ENCODE peak calls at places on chromosomes 1 and 21, in five cellular contexts. X is hippocampal formation, D is HEK293T, L is HTR-8/SVneo, Q is hypothalamus. A is an unnamed sample.

GRCh38 chr1:87951852-87952251 is 623.2 kb downstream of the LMO4 start:
- DNase-seq in X (no peak), D (no peak), L (no peak), Q (no peak), A (peak; percentile 56)

GRCh38 chr1:3577300-3577699 is 34.0 kb downstream of the MEGF6 start:
- DNase-seq in X (no peak), D (no peak), L (no peak), Q (peak; percentile 55), A (peak; percentile 82)

GRCh38 chr21:26165331-26165730 is 5.2 kb downstream of the APP start:
- DNase-seq in X (no peak), D (no peak), L (no peak), Q (no peak), A (no peak)

GRCh38 chr1:90831910-90832309 is 114.8 kb upstream of the BARHL2 start:
- DNase-seq in X (no peak), D (peak; percentile 66), L (no peak), Q (no peak), A (no peak)

GRCh38 chr21:43734131-43734634 is 15.3 kb downstream of the PDXK start:
- DNase-seq in X (no peak), D (no peak), L (no peak), Q (no peak), A (no peak)

GRCh38 chr1:224107282-224107625 is 6.7 kb upstream of the FBXO28 start:
- DNase-seq in X (no peak), D (no peak), L (no peak), Q (no peak), A (no peak)

GRCh38 chr1:68207129-68207689 is 25.1 kb downstream of the WLS start:
- DNase-seq in X (no peak), D (no peak), L (no peak), Q (no peak), A (peak; percentile 81)

GRCh38 chr21:45559216-45560105 is 17.2 kb upstream of the SLC19A1 start:
- DNase-seq in X (no peak), D (no peak), L (no peak), Q (no peak), A (no peak)

GRCh38 chr21:46517361-46517760 is 58.7 kb downstream of the DIP2A start:
- DNase-seq in X (peak; percentile 43), D (no peak), L (no peak), Q (no peak), A (no peak)

GRCh38 chr1:3074297-3074741 is 5.3 kb downstream of the PRDM16 start:
- DNase-seq in X (no peak), D (no peak), L (no peak), Q (no peak), A (no peak)

GRCh38 chr1:85940621-85941306 is 215.8 kb downstream of the COL24A1 start:
- DNase-seq in X (no peak), D (no peak), L (no peak), Q (no peak), A (no peak)

GRCh38 chr1:186559601-186560116 is 98.7 kb upstream of the PDC start:
- DNase-seq in X (no peak), D (no peak), L (no peak), Q (no peak), A (peak; percentile 34)

GRCh38 chr1:168945870-168946269 is 160.6 kb upstream of the ATP1B1 start:
- DNase-seq in X (no peak), D (no peak), L (no peak), Q (no peak), A (no peak)

GRCh38 chr1:42282024-42282579 is 52.9 kb downstream of the FOXJ3 start:
- DNase-seq in X (no peak), D (no peak), L (no peak), Q (no peak), A (peak; percentile 79)

GRCh38 chr1:200670215-200671118 is 760 bp upstream of the DDX59 start:
- DNase-seq in X (peak; percentile 66), D (peak; percentile 57), L (peak; percentile 56), Q (no peak), A (peak; percentile 81)

GRCh38 chr1:20411196-20411980 is 74.6 kb downstream of the CAMK2N1 start:
- DNase-seq in X (no peak), D (no peak), L (peak; percentile 82), Q (no peak), A (peak; percentile 75)

GRCh38 chr1:156852414-156852874 is 6.5 kb downstream of the INSRR start:
- DNase-seq in X (peak; percentile 29), D (no peak), L (peak; percentile 37), Q (no peak), A (peak; percentile 29)

GRCh38 chr1:181356505-181357340 is 126.6 kb upstream of the CACNA1E start:
- DNase-seq in X (no peak), D (no peak), L (no peak), Q (no peak), A (no peak)

GRCh38 chr1:18882511-18882910 is 19.8 kb downstream of the ALDH4A1 start:
- DNase-seq in X (no peak), D (no peak), L (no peak), Q (no peak), A (peak; percentile 20)

GRCh38 chr1:116881879-116882520 is 27.7 kb upstream of the PTGFRN start:
- DNase-seq in X (no peak), D (peak; percentile 54), L (no peak), Q (no peak), A (peak; percentile 99)

GRCh38 chr1:212271823-212272498 is 13.2 kb upstream of the PPP2R5A start:
- DNase-seq in X (no peak), D (no peak), L (no peak), Q (no peak), A (no peak)

GRCh38 chr1:36094621-36095061 is 5.9 kb downstream of the ADPRS start:
- DNase-seq in X (no peak), D (no peak), L (no peak), Q (no peak), A (no peak)

GRCh38 chr1:203686091-203686632 is 59.5 kb downstream of the ATP2B4 start:
- DNase-seq in X (no peak), D (no peak), L (no peak), Q (no peak), A (no peak)

GRCh38 chr1:17423781-17424245 is 15.7 kb downstream of the RCC2 start:
- DNase-seq in X (no peak), D (no peak), L (no peak), Q (no peak), A (peak; percentile 77)

GRCh38 chr1:89670168-89670567 is 37.2 kb downstream of the LRRC8C start:
- DNase-seq in X (no peak), D (no peak), L (no peak), Q (no peak), A (peak; percentile 80)

GRCh38 chr1:39154553-39155361 is 49.7 kb upstream of the MACF1 start:
- DNase-seq in X (no peak), D (no peak), L (no peak), Q (no peak), A (peak; percentile 97)

GRCh38 chr1:6099787-6100765 is 54.4 kb downstream of the KCNAB2 start:
- DNase-seq in X (no peak), D (no peak), L (no peak), Q (no peak), A (peak; percentile 4)

GRCh38 chr1:182135946-182136345 is 74.4 kb upstream of the ZNF648 start:
- DNase-seq in X (no peak), D (no peak), L (no peak), Q (no peak), A (no peak)

GRCh38 chr1:54335396-54336056 is 70.7 kb downstream of the SSBP3 start:
- DNase-seq in X (no peak), D (no peak), L (peak; percentile 62), Q (no peak), A (peak; percentile 97)

GRCh38 chr1:186236921-186237320 is 138.1 kb downstream of the TPR start:
- DNase-seq in X (no peak), D (no peak), L (peak; percentile 64), Q (no peak), A (peak; percentile 72)

GRCh38 chr21:36120304-36120902 is 14.5 kb upstream of the CBR3 start:
- DNase-seq in X (no peak), D (no peak), L (no peak), Q (peak; percentile 11), A (no peak)

A was measured in fibroblast of pulmonary artery.